ENCODE peak calls at places on chromosome 18, in four cellular contexts. One of them, this sample, is unnamed.

GRCh38 chr18:36499938-36500337 is 202.4 kb downstream of the FHOD3 start:
- DNase-seq in NCI-H524 treated with DMSO at 0.1 percent for 48 hours: no peak
- DNase-seq in NB4: peak
- DNase-seq in SIG-M5: no peak
- DNase-seq in this sample: no peak

GRCh38 chr18:39599251-39599650 is 2033.7 kb upstream of the CELF4 start:
- DNase-seq in NCI-H524 treated with DMSO at 0.1 percent for 48 hours: no peak
- DNase-seq in NB4: no peak
- DNase-seq in SIG-M5: no peak
- DNase-seq in this sample: no peak

GRCh38 chr18:75735291-75735690 is 307.8 kb upstream of the SMIM21 start:
- DNase-seq in NCI-H524 treated with DMSO at 0.1 percent for 48 hours: no peak
- DNase-seq in NB4: no peak
- DNase-seq in SIG-M5: no peak
- DNase-seq in this sample: no peak

GRCh38 chr18:45521777-45522176 is 93.5 kb upstream of the SLC14A2 start:
- DNase-seq in NCI-H524 treated with DMSO at 0.1 percent for 48 hours: no peak
- DNase-seq in NB4: no peak
- DNase-seq in SIG-M5: no peak
- DNase-seq in this sample: no peak

GRCh38 chr18:9048808-9049494 is 53.5 kb upstream of the NDUFV2 start:
- DNase-seq in NCI-H524 treated with DMSO at 0.1 percent for 48 hours: no peak
- DNase-seq in NB4: peak
- DNase-seq in SIG-M5: no peak
- DNase-seq in this sample: no peak

GRCh38 chr18:58057291-58057965 is 13.4 kb downstream of the NEDD4L start:
- DNase-seq in NCI-H524 treated with DMSO at 0.1 percent for 48 hours: no peak
- DNase-seq in NB4: no peak
- DNase-seq in SIG-M5: no peak
- DNase-seq in this sample: no peak

GRCh38 chr18:14964002-14964401 is 216.0 kb downstream of the ANKRD30B start:
- DNase-seq in NCI-H524 treated with DMSO at 0.1 percent for 48 hours: no peak
- DNase-seq in NB4: no peak
- DNase-seq in SIG-M5: no peak
- DNase-seq in this sample: no peak

GRCh38 chr18:43115076-43116035 is at the start of gene RIT2:
- DNase-seq in NCI-H524 treated with DMSO at 0.1 percent for 48 hours: no peak
- DNase-seq in NB4: no peak
- DNase-seq in SIG-M5: no peak
- DNase-seq in this sample: no peak

GRCh38 chr18:9361191-9361590 is 26.6 kb downstream of the TWSG1 start:
- DNase-seq in NCI-H524 treated with DMSO at 0.1 percent for 48 hours: no peak
- DNase-seq in NB4: no peak
- DNase-seq in SIG-M5: no peak
- DNase-seq in this sample: no peak

GRCh38 chr18:37540424-37541121 is 25.0 kb downstream of the CELF4 start:
- DNase-seq in NCI-H524 treated with DMSO at 0.1 percent for 48 hours: no peak
- DNase-seq in NB4: no peak
- DNase-seq in SIG-M5: no peak
- DNase-seq in this sample: no peak

GRCh38 chr18:23690505-23691068 is 1.3 kb downstream of the LAMA3 start:
- DNase-seq in NCI-H524 treated with DMSO at 0.1 percent for 48 hours: no peak
- DNase-seq in NB4: no peak
- DNase-seq in SIG-M5: no peak
- DNase-seq in this sample: no peak

GRCh38 chr18:77407733-77408132 is 158.1 kb downstream of the GALR1 start:
- DNase-seq in NCI-H524 treated with DMSO at 0.1 percent for 48 hours: no peak
- DNase-seq in NB4: no peak
- DNase-seq in SIG-M5: no peak
- DNase-seq in this sample: no peak

GRCh38 chr18:70985948-70986347 is 697.1 kb downstream of the SOCS6 start:
- DNase-seq in NCI-H524 treated with DMSO at 0.1 percent for 48 hours: no peak
- DNase-seq in NB4: no peak
- DNase-seq in SIG-M5: no peak
- DNase-seq in this sample: no peak

GRCh38 chr18:50839341-50839740 is 19.5 kb upstream of the MRO start:
- DNase-seq in NCI-H524 treated with DMSO at 0.1 percent for 48 hours: no peak
- DNase-seq in NB4: no peak
- DNase-seq in SIG-M5: no peak
- DNase-seq in this sample: no peak

GRCh38 chr18:1147616-1148184 is 243.0 kb downstream of the ADCYAP1 start:
- DNase-seq in NCI-H524 treated with DMSO at 0.1 percent for 48 hours: no peak
- DNase-seq in NB4: no peak
- DNase-seq in SIG-M5: no peak
- DNase-seq in this sample: no peak

GRCh38 chr18:22348521-22349316 is 69.0 kb downstream of the CTAGE1 start:
- DNase-seq in NCI-H524 treated with DMSO at 0.1 percent for 48 hours: no peak
- DNase-seq in NB4: no peak
- DNase-seq in SIG-M5: no peak
- DNase-seq in this sample: no peak

GRCh38 chr18:11947214-11948119 is 33.8 kb upstream of the IMPA2 start:
- DNase-seq in NCI-H524 treated with DMSO at 0.1 percent for 48 hours: no peak
- DNase-seq in NB4: peak
- DNase-seq in SIG-M5: peak
- DNase-seq in this sample: peak

GRCh38 chr18:6775702-6776101 is 46.2 kb downstream of the ARHGAP28 start:
- DNase-seq in NCI-H524 treated with DMSO at 0.1 percent for 48 hours: no peak
- DNase-seq in NB4: no peak
- DNase-seq in SIG-M5: no peak
- DNase-seq in this sample: no peak

GRCh38 chr18:7417742-7418141 is 149.4 kb upstream of the PTPRM start:
- DNase-seq in NCI-H524 treated with DMSO at 0.1 percent for 48 hours: no peak
- DNase-seq in NB4: no peak
- DNase-seq in SIG-M5: no peak
- DNase-seq in this sample: no peak

GRCh38 chr18:44781890-44782289 is 101.2 kb downstream of the SETBP1 start:
- DNase-seq in NCI-H524 treated with DMSO at 0.1 percent for 48 hours: peak
- DNase-seq in NB4: no peak
- DNase-seq in SIG-M5: no peak
- DNase-seq in this sample: no peak

GRCh38 chr18:2441544-2441943 is 129.8 kb downstream of the METTL4 start:
- DNase-seq in NCI-H524 treated with DMSO at 0.1 percent for 48 hours: no peak
- DNase-seq in NB4: no peak
- DNase-seq in SIG-M5: no peak
- DNase-seq in this sample: no peak

GRCh38 chr18:9547767-9548166 is 66.6 kb downstream of the PPP4R1 start:
- DNase-seq in NCI-H524 treated with DMSO at 0.1 percent for 48 hours: no peak
- DNase-seq in NB4: no peak
- DNase-seq in SIG-M5: no peak
- DNase-seq in this sample: no peak

GRCh38 chr18:3456686-3457069 is 6.7 kb downstream of the TGIF1 start:
- DNase-seq in NCI-H524 treated with DMSO at 0.1 percent for 48 hours: no peak
- DNase-seq in NB4: no peak
- DNase-seq in SIG-M5: no peak
- DNase-seq in this sample: no peak

GRCh38 chr18:67265464-67266245 is 250.9 kb downstream of the DSEL start:
- DNase-seq in NCI-H524 treated with DMSO at 0.1 percent for 48 hours: no peak
- DNase-seq in NB4: peak
- DNase-seq in SIG-M5: no peak
- DNase-seq in this sample: peak

GRCh38 chr18:74935411-74935810 is 273.5 kb downstream of the PTGR3 start:
- DNase-seq in NCI-H524 treated with DMSO at 0.1 percent for 48 hours: no peak
- DNase-seq in NB4: no peak
- DNase-seq in SIG-M5: no peak
- DNase-seq in this sample: no peak

GRCh38 chr18:12516049-12516677 is 108.4 kb downstream of the PRELID3A start:
- DNase-seq in NCI-H524 treated with DMSO at 0.1 percent for 48 hours: no peak
- DNase-seq in NB4: peak
- DNase-seq in SIG-M5: no peak
- DNase-seq in this sample: peak

GRCh38 chr18:10419420-10420103 is 34.9 kb upstream of the APCDD1 start:
- DNase-seq in NCI-H524 treated with DMSO at 0.1 percent for 48 hours: no peak
- DNase-seq in NB4: no peak
- DNase-seq in SIG-M5: no peak
- DNase-seq in this sample: no peak

This sample was measured in GF-D8.